ENCODE peak calls at places on chromosomes 3 and 15, in ten cellular contexts. N, F, I, M, D, P, R, W, G and H are unnamed samples.

GRCh38 chr15:38555686-38556334 is 8.8 kb downstream of the RASGRP1 start:
- DNase-seq in W (no peak), I (no peak), D (no peak), M (no peak), N (no peak), F (no peak), P (no peak), R (no peak), G (no peak), H (no peak)

GRCh38 chr15:48469271-48469670 is 138.0 kb downstream of the DUT start:
- DNase-seq in W (no peak), F (no peak), I (no peak), P (no peak), D (no peak), N (no peak), G (no peak), M (no peak), R (no peak), H (no peak)

GRCh38 chr3:186413615-186414415 is 51.8 kb upstream of the DGKG start:
- DNase-seq in D (no peak), P (peak), W (peak), I (no peak), G (peak), R (no peak), M (no peak), F (no peak), N (peak), H (no peak)

GRCh38 chr3:154730221-154730620 is 300.2 kb upstream of the GPR149 start:
- DNase-seq in R (no peak), P (no peak), G (no peak), M (no peak), I (no peak), N (no peak), W (no peak), F (no peak), D (no peak), H (no peak)

GRCh38 chr15:50134524-50135024 is 15.5 kb upstream of the ATP8B4 start:
- DNase-seq in N (no peak), R (no peak), M (no peak), D (no peak), G (no peak), W (no peak), P (no peak), I (peak), F (no peak), H (no peak)

GRCh38 chr3:184459355-184459754 is 79.5 kb downstream of the CHRD start:
- DNase-seq in F (no peak), M (no peak), R (no peak), I (peak), W (no peak), G (no peak), N (no peak), P (no peak), D (no peak), H (no peak)

GRCh38 chr15:78205856-78206255 is 28.5 kb downstream of the ACSBG1 start:
- DNase-seq in W (peak), R (no peak), I (no peak), N (no peak), D (no peak), F (no peak), G (no peak), M (no peak), P (no peak), H (no peak)

GRCh38 chr3:133206921-133207320 is 168.7 kb downstream of the TMEM108 start:
- DNase-seq in P (no peak), N (no peak), M (no peak), W (no peak), D (no peak), I (no peak), F (no peak), G (no peak), R (no peak), H (no peak)

GRCh38 chr15:92454525-92455105 is 60.9 kb downstream of the ST8SIA2 start:
- DNase-seq in I (no peak), G (no peak), F (no peak), N (no peak), P (no peak), W (no peak), R (no peak), D (no peak), M (no peak), H (no peak)

GRCh38 chr3:55795736-55796135 is 308.6 kb upstream of the WNT5A start:
- DNase-seq in R (no peak), N (no peak), W (no peak), I (no peak), F (no peak), G (peak), D (no peak), P (no peak), M (no peak), H (no peak)

GRCh38 chr3:14524920-14525660 is 15.1 kb downstream of the GRIP2 start:
- DNase-seq in N (no peak), G (no peak), F (no peak), M (no peak), D (no peak), P (no peak), R (no peak), W (peak), I (no peak), H (no peak)

GRCh38 chr15:82986442-82986780 is 401 bp downstream of the RAMAC start:
- DNase-seq in R (peak), P (no peak), F (no peak), N (no peak), W (no peak), D (no peak), G (no peak), M (no peak), I (no peak), H (peak)

GRCh38 chr15:67613708-67614107 is 71.2 kb downstream of the MAP2K5 start:
- DNase-seq in N (no peak), D (no peak), I (no peak), R (no peak), M (no peak), G (no peak), W (no peak), P (no peak), F (no peak), H (no peak)

GRCh38 chr15:80177151-80177550 is 24.4 kb downstream of the FAH start:
- DNase-seq in W (no peak), N (no peak), D (no peak), F (no peak), R (no peak), G (no peak), P (no peak), M (no peak), I (no peak), H (no peak)

GRCh38 chr15:33086500-33087141 is 107.9 kb downstream of the FMN1 start:
- DNase-seq in R (no peak), F (no peak), G (no peak), M (no peak), D (no peak), I (peak), P (no peak), N (no peak), W (no peak), H (no peak)
- TF ChIP-seq CTCF in R (peak), F (peak), G (peak), M (peak), D (peak), I (peak), P (peak), N (peak), W (peak), H (peak)

DNA sequence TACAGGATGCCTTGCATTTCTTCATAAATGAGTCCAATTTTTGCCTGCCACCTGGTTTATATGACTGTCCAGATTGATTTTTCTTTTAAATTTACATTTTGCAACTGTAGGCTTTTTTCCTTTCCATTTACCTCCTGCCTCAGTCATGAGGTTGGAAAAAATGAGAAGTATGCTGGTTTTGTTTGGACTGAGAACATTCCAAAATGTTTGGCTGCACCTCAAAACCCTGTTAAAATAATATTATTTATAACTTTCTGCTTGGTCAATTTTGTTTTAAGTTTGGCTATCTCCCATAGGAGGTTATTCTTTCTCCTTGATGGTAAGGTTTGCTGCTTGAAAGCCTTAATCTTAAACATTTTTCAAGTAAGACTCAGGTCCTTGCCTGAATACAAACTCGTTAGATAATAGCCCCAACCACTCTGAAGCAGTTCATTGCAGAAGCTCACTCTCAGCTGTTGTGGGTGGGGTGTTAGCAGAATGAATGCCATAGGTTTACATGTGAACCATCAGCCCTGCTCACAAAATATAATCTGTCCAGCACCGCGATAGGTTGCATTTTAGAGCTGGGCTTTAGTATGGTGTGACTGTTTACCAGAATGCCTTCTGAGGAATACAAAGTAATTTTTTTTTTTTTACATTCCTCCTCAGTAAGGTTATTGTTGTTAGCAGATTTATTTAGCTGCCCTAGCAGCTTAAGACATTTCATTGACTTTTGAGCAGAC is 630.9 kb upstream of the KCNMB2 start:
- DNase-seq in F (no peak), M (no peak), D (peak), P (no peak), W (no peak), I (peak), N (no peak), G (no peak), R (no peak), H (no peak)
- H3K27ac ChIP-seq in F (peak), M (no peak), D (peak), P (no peak), W (peak), I (no peak), N (no peak), G (no peak), R (no peak), H (no peak)

DNA sequence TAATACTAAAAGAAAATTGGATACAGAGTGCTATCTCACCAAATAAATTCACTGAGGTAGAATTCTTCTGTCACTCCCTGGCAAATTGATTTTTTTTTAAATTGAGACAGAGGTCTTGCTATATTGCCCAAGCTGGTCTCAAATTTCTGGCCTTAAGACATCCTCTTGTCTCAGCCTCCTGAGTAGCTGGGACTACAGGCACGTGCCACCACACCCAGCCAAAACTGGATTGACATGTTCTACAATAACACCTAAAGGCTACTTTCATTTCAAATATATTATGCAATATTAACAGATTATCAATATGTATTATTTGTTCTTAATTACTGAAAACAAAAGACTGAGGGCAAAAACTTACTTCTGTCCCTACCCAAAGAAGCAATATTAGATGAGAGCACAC is 36.7 kb downstream of the TFDP2 start:
- DNase-seq in F (no peak), W (no peak), D (no peak), M (no peak), G (no peak), I (no peak), R (no peak), N (no peak), P (no peak), H (no peak)
- TF ChIP-seq CTCF in F (no peak), W (no peak), D (no peak), M (no peak), G (no peak), I (no peak), R (no peak), N (no peak), P (no peak), H (no peak)

GRCh38 chr3:34676431-34676830 is 878.0 kb downstream of the PDCD6IP start:
- DNase-seq in N (no peak), M (no peak), D (no peak), G (no peak), R (no peak), P (no peak), F (no peak), I (no peak), W (no peak), H (no peak)
- H3K27ac ChIP-seq in N (no peak), M (no peak), D (no peak), G (no peak), R (no peak), P (no peak), F (no peak), I (no peak), W (no peak), H (no peak)

DNA sequence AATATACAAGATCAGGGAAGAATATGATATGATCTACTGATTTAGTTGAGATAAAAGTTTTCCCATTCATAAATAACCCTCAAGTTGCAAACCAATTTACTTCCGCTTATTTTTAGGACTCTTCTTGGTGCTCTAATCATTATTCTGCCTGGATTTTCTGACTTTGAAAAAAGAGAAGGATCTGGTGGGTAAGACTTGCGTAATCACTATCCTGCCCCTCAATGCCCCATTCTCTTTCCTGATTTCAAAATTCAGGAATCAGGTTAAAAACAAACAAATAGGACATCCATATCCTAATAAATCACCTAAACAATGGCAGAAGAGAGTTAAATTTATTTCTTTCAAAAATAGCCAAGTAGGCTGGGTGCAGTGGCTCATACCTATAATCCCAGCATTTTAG is 127.5 kb downstream of the CLASP2 start:
- DNase-seq in F (no peak), G (no peak), R (no peak), I (no peak), W (no peak), D (no peak), P (no peak), N (no peak), M (no peak), H (no peak)
- TF ChIP-seq CTCF in F (no peak), G (no peak), R (no peak), I (no peak), W (no peak), D (no peak), P (no peak), N (no peak), M (no peak), H (no peak)

GRCh38 chr3:25455316-25456232 is 27.5 kb downstream of the RARB start:
- DNase-seq in R (no peak), M (no peak), N (no peak), P (no peak), W (no peak), F (peak), G (no peak), I (peak), D (no peak), H (no peak)
- H3K27ac ChIP-seq in R (no peak), M (no peak), N (peak), P (no peak), W (peak), F (peak), G (peak), I (peak), D (peak), H (no peak)